ENCODE peak calls at places on chromosomes 13 and 19, in five cellular contexts. One of them, this sample, is unnamed.

GRCh38 chr19:33273881-33274662 is 28.3 kb downstream of the CEBPA start:
- DNase-seq in adrenal gland: no peak
- DNase-seq in ascending aorta: no peak
- DNase-seq in cardiac fibroblast: peak
- DNase-seq in H7: no peak
- DNase-seq in this sample: no peak

GRCh38 chr13:106917024-106917491 is 349.1 kb upstream of the ARGLU1 start:
- DNase-seq in adrenal gland: no peak
- DNase-seq in ascending aorta: no peak
- DNase-seq in cardiac fibroblast: peak
- DNase-seq in H7: peak
- DNase-seq in this sample: no peak

GRCh38 chr13:106433066-106433465 is 102.4 kb downstream of the EFNB2 start:
- DNase-seq in adrenal gland: no peak
- DNase-seq in ascending aorta: no peak
- DNase-seq in cardiac fibroblast: peak
- DNase-seq in H7: no peak
- DNase-seq in this sample: no peak

GRCh38 chr13:37427843-37428494 is 170.6 kb downstream of the POSTN start:
- DNase-seq in adrenal gland: no peak
- DNase-seq in ascending aorta: no peak
- DNase-seq in cardiac fibroblast: no peak
- DNase-seq in H7: peak
- DNase-seq in this sample: no peak

GRCh38 chr13:109396266-109396665 is 390.1 kb downstream of the IRS2 start:
- DNase-seq in adrenal gland: no peak
- DNase-seq in ascending aorta: no peak
- DNase-seq in cardiac fibroblast: peak
- DNase-seq in H7: no peak
- DNase-seq in this sample: no peak

GRCh38 chr19:9857920-9858746 is 23.0 kb downstream of the PIN1 start:
- DNase-seq in adrenal gland: no peak
- DNase-seq in ascending aorta: no peak
- DNase-seq in cardiac fibroblast: peak
- DNase-seq in H7: peak
- DNase-seq in this sample: no peak

GRCh38 chr13:32538234-32538620 is 368 bp downstream of the N4BP2L2 start:
- DNase-seq in adrenal gland: peak
- DNase-seq in ascending aorta: peak
- DNase-seq in cardiac fibroblast: peak
- DNase-seq in H7: peak
- DNase-seq in this sample: no peak

GRCh38 chr13:50635504-50635903 is 208.0 kb downstream of the DLEU7 start:
- DNase-seq in adrenal gland: peak
- DNase-seq in ascending aorta: peak
- DNase-seq in cardiac fibroblast: peak
- DNase-seq in H7: no peak
- DNase-seq in this sample: no peak

GRCh38 chr13:26037302-26037701 is 14.5 kb downstream of the SHISA2 start:
- DNase-seq in adrenal gland: no peak
- DNase-seq in ascending aorta: no peak
- DNase-seq in cardiac fibroblast: peak
- DNase-seq in H7: peak
- DNase-seq in this sample: peak

GRCh38 chr13:30119476-30119875 is 187.9 kb downstream of the KATNAL1 start:
- DNase-seq in adrenal gland: no peak
- DNase-seq in ascending aorta: no peak
- DNase-seq in cardiac fibroblast: peak
- DNase-seq in H7: no peak
- DNase-seq in this sample: no peak

GRCh38 chr13:44141213-44141724 is 232.4 kb upstream of the SERP2 start:
- DNase-seq in adrenal gland: no peak
- DNase-seq in ascending aorta: no peak
- DNase-seq in cardiac fibroblast: no peak
- DNase-seq in H7: no peak
- DNase-seq in this sample: peak

GRCh38 chr19:55460670-55461258 is 678 bp downstream of the ISOC2 start:
- DNase-seq in adrenal gland: peak
- DNase-seq in ascending aorta: peak
- DNase-seq in cardiac fibroblast: peak
- DNase-seq in H7: peak
- DNase-seq in this sample: peak

GRCh38 chr19:39082745-39083598 is 1.2 kb upstream of the ACP7 start:
- DNase-seq in adrenal gland: no peak
- DNase-seq in ascending aorta: no peak
- DNase-seq in cardiac fibroblast: no peak
- DNase-seq in H7: peak
- DNase-seq in this sample: no peak

GRCh38 chr19:10228925-10229324 is 2.2 kb downstream of the S1PR2 start:
- DNase-seq in adrenal gland: no peak
- DNase-seq in ascending aorta: no peak
- DNase-seq in cardiac fibroblast: peak
- DNase-seq in H7: peak
- DNase-seq in this sample: no peak

GRCh38 chr19:7554990-7555864 is 19.7 kb downstream of the PNPLA6 start:
- DNase-seq in adrenal gland: no peak
- DNase-seq in ascending aorta: no peak
- DNase-seq in cardiac fibroblast: peak
- DNase-seq in H7: peak
- DNase-seq in this sample: no peak

GRCh38 chr13:44921478-44921877 is 67.8 kb downstream of the NUFIP1 start:
- DNase-seq in adrenal gland: no peak
- DNase-seq in ascending aorta: no peak
- DNase-seq in cardiac fibroblast: no peak
- DNase-seq in H7: no peak
- DNase-seq in this sample: no peak

GRCh38 chr13:111521030-111521429 is 200.6 kb downstream of the TEX29 start:
- DNase-seq in adrenal gland: no peak
- DNase-seq in ascending aorta: no peak
- DNase-seq in cardiac fibroblast: no peak
- DNase-seq in H7: no peak
- DNase-seq in this sample: no peak

GRCh38 chr13:97113231-97114001 is 108.7 kb upstream of the MBNL2 start:
- DNase-seq in adrenal gland: peak
- DNase-seq in ascending aorta: no peak
- DNase-seq in cardiac fibroblast: no peak
- DNase-seq in H7: no peak
- DNase-seq in this sample: peak

GRCh38 chr19:6531163-6531955 is 533 bp downstream of the TNFSF9 start:
- DNase-seq in adrenal gland: peak
- DNase-seq in ascending aorta: no peak
- DNase-seq in cardiac fibroblast: no peak
- DNase-seq in H7: no peak
- DNase-seq in this sample: no peak

GRCh38 chr13:32428581-32429072 is 697 bp upstream of the N4BP2L1 start:
- DNase-seq in adrenal gland: peak
- DNase-seq in ascending aorta: no peak
- DNase-seq in cardiac fibroblast: no peak
- DNase-seq in H7: no peak
- DNase-seq in this sample: no peak

GRCh38 chr19:39212377-39212742 is 8.3 kb upstream of the SYCN start:
- DNase-seq in adrenal gland: no peak
- DNase-seq in ascending aorta: no peak
- DNase-seq in cardiac fibroblast: peak
- DNase-seq in H7: peak
- DNase-seq in this sample: no peak

DNA sequence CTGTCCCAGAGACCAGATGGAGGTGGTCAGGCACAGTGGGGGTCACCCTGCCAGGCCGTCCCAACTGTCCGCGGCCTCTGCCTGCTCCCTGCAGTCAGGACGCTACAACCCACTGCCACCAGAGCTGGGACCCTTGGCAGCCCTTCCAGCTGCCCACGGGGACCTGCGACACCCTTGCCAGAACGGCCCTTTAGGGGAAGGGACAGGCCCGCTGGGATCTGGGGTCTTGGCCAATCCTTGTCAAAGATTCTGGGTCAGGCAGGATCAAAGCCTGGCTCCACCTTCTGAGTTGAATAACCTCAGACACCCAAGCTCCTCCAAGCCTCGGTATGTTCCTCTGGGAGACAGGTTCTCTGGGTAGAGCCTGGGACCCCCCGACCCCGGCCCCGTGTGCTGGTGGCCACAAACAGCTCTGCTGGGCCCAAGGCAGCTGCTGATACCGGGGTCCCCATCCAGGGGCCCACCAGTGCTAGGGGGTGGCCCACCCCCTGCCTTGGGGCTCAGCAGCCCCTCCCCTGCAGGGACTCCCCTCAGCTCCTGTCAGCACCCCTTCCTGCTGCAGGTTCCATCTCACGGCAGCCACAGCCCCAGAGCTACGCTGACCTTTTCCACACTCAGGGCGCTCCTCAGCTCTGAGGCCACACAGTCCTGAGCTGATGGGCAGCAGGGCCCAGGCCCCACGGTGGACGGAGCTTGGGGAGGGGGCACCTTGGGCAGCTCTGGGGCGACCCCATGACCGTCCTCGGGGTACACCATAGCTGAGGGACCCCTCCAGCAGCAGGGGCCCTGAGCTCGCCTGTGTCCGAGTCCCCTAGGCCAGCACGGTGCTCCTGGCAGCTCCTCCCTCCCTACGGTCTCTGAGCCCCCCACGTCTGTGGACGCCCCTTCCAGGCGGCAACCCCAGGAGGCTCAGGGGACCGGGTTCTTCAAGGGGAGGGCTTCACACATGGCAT is 18.4 kb downstream of the SBNO2 start:
- DNase-seq in adrenal gland: peak
- DNase-seq in ascending aorta: no peak
- DNase-seq in cardiac fibroblast: peak
- DNase-seq in H7: no peak
- DNase-seq in this sample: no peak
- H3K4me3 ChIP-seq in adrenal gland: peak
- H3K4me3 ChIP-seq in ascending aorta: no peak
- H3K4me3 ChIP-seq in cardiac fibroblast: peak
- H3K4me3 ChIP-seq in H7: no peak
- H3K4me3 ChIP-seq in this sample: no peak

GRCh38 chr19:45777395-45777961 is 4.8 kb downstream of the DMPK start:
- DNase-seq in adrenal gland: no peak
- DNase-seq in ascending aorta: no peak
- DNase-seq in cardiac fibroblast: no peak
- DNase-seq in H7: no peak
- DNase-seq in this sample: no peak

GRCh38 chr19:45780146-45780447 is 2.2 kb downstream of the DMPK start:
- DNase-seq in adrenal gland: no peak
- DNase-seq in ascending aorta: no peak
- DNase-seq in cardiac fibroblast: no peak
- DNase-seq in H7: peak
- DNase-seq in this sample: no peak

GRCh38 chr19:45778010-45778671 is 4.1 kb downstream of the DMPK start:
- DNase-seq in adrenal gland: peak
- DNase-seq in ascending aorta: no peak
- DNase-seq in cardiac fibroblast: no peak
- DNase-seq in H7: no peak
- DNase-seq in this sample: no peak

GRCh38 chr19:45780448-45781281 is 1.6 kb downstream of the DMPK start:
- DNase-seq in adrenal gland: no peak
- DNase-seq in ascending aorta: no peak
- DNase-seq in cardiac fibroblast: peak
- DNase-seq in H7: peak
- DNase-seq in this sample: no peak

DNA sequence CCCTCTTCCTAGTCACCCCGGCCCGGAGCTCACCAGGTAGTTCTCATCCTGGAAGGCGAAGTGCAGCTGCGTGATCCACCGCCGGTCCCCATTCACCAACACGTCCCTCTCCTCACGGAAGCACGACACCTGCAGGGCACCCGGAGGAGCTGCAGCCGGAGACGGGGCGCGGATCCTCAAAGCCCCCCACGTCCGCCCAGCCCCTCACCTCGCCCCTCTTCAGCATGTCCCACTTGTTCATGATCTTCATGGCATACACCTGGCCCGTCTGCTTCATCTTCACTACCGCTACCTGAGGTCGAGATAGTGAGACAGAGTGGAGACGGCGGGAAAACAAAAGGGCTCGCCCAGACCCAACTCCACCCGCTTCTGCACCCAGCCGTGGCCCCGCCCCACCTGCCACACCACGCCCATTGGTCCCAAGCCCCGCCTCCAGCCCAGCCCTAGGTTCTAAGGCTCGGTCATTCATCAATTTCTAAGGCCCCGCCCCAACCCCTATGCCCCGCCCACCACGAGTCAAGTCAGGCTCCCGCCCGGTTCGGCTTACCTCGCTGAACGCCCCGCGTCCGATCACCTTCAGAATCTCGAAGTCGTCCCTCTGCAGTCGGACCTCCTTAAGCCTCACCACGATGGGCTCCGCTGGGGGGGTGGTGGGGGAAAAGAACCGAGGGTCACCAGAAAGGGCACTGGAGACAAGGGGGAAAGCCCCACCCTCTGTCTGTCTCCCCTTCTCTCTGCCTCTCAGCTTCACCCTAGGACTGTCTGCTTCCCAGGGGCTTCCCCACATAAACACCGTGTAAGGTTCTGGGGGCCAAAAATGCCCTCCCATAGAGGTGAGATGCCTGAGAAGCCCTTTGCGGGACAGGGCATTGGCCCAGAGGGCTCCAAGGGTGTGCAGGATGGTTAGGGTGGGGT is 2.8 kb downstream of the DMPK start:
- DNase-seq in adrenal gland: peak
- DNase-seq in ascending aorta: peak
- DNase-seq in cardiac fibroblast: peak
- DNase-seq in H7: peak
- DNase-seq in this sample: peak
- H3K4me3 ChIP-seq in adrenal gland: peak
- H3K4me3 ChIP-seq in ascending aorta: peak
- H3K4me3 ChIP-seq in cardiac fibroblast: no peak
- H3K4me3 ChIP-seq in H7: peak
- H3K4me3 ChIP-seq in this sample: no peak

GRCh38 chr13:61432029-61432428 is 16.4 kb upstream of the PCDH20 start:
- DNase-seq in adrenal gland: no peak
- DNase-seq in ascending aorta: no peak
- DNase-seq in cardiac fibroblast: no peak
- DNase-seq in H7: no peak
- DNase-seq in this sample: no peak
- H3K4me3 ChIP-seq in adrenal gland: no peak
- H3K4me3 ChIP-seq in ascending aorta: no peak
- H3K4me3 ChIP-seq in cardiac fibroblast: no peak
- H3K4me3 ChIP-seq in H7: no peak
- H3K4me3 ChIP-seq in this sample: no peak

GRCh38 chr19:17124025-17124424 is 48.4 kb downstream of the MYO9B start:
- DNase-seq in adrenal gland: no peak
- DNase-seq in ascending aorta: no peak
- DNase-seq in cardiac fibroblast: no peak
- DNase-seq in H7: no peak
- DNase-seq in this sample: no peak
- H3K4me3 ChIP-seq in adrenal gland: no peak
- H3K4me3 ChIP-seq in ascending aorta: no peak
- H3K4me3 ChIP-seq in cardiac fibroblast: no peak
- H3K4me3 ChIP-seq in H7: no peak
- H3K4me3 ChIP-seq in this sample: no peak

GRCh38 chr13:39603424-39603947 is 493 bp upstream of the LHFPL6 start:
- DNase-seq in adrenal gland: peak
- DNase-seq in ascending aorta: no peak
- DNase-seq in cardiac fibroblast: peak
- DNase-seq in H7: peak
- DNase-seq in this sample: peak
- H3K4me3 ChIP-seq in adrenal gland: peak
- H3K4me3 ChIP-seq in ascending aorta: peak
- H3K4me3 ChIP-seq in cardiac fibroblast: peak
- H3K4me3 ChIP-seq in H7: peak
- H3K4me3 ChIP-seq in this sample: peak

This sample was measured in thyroid gland.